ENCODE peak calls at places on chromosomes 16 and 17, in seven cellular contexts. I is AG10803, B is tibial artery, X is spleen, Q is left lung, U is LNCaP clone FGC, A is cardiac fibroblast. N is an unnamed sample.

GRCh38 chr16:14958970-14959369 is 15.9 kb upstream of the PDXDC1 start:
- DNase-seq in U (no peak), A (no peak), X (no peak), I (no peak), Q (no peak), B (no peak), N (no peak)

GRCh38 chr16:89315791-89316581 is 98.5 kb downstream of the ZNF778 start:
- DNase-seq in Q (peak), U (no peak), I (peak), A (peak), B (no peak), X (peak), N (peak)

GRCh38 chr17:28545787-28546415 is 6.5 kb downstream of the UNC119 start:
- DNase-seq in Q (no peak), X (peak), A (no peak), B (no peak), U (no peak), I (no peak), N (no peak)

GRCh38 chr17:61589990-61590389 is 1.0 kb downstream of the NACA2 start:
- DNase-seq in X (no peak), Q (no peak), A (no peak), I (no peak), B (no peak), U (no peak), N (no peak)

GRCh38 chr17:45896803-45897693 is 2.7 kb downstream of the MAPT start:
- DNase-seq in U (no peak), B (no peak), Q (no peak), I (no peak), A (no peak), X (no peak), N (no peak)

GRCh38 chr16:29908719-29909220 is 8.5 kb downstream of the ASPHD1 start:
- DNase-seq in A (no peak), X (no peak), I (no peak), B (no peak), Q (no peak), U (no peak), N (no peak)

GRCh38 chr17:163514-164103 is 17.8 kb downstream of the DOC2B start:
- DNase-seq in I (no peak), Q (no peak), U (no peak), B (no peak), A (no peak), X (no peak), N (no peak)

GRCh38 chr17:2797632-2798031 is 1.4 kb downstream of the RAP1GAP2 start:
- DNase-seq in I (no peak), Q (no peak), B (no peak), A (no peak), U (peak), X (peak), N (no peak)

GRCh38 chr16:65235339-65236177 is 113.7 kb upstream of the CDH11 start:
- DNase-seq in B (no peak), I (no peak), U (no peak), Q (no peak), X (no peak), A (no peak), N (no peak)

GRCh38 chr16:31072540-31073072 is 1.4 kb downstream of the ZNF668 start:
- DNase-seq in B (no peak), A (peak), Q (no peak), I (peak), U (peak), X (no peak), N (peak)

GRCh38 chr16:79093554-79093967 is 507.0 kb downstream of the MAF start:
- DNase-seq in X (peak), U (no peak), Q (peak), B (no peak), A (no peak), I (no peak), N (no peak)

GRCh38 chr16:77223184-77223583 is 24.0 kb downstream of the SYCE1L start:
- DNase-seq in X (no peak), A (no peak), U (no peak), Q (no peak), I (no peak), B (no peak), N (no peak)

GRCh38 chr16:86353185-86353584 is 157.1 kb upstream of the FOXF1 start:
- DNase-seq in B (no peak), Q (no peak), A (no peak), I (peak), U (no peak), X (no peak), N (no peak)

GRCh38 chr17:73069164-73069774 is 23.2 kb downstream of the SLC39A11 start:
- DNase-seq in A (no peak), U (no peak), B (no peak), I (peak), X (no peak), Q (no peak), N (no peak)

GRCh38 chr16:68792465-68793324 is 50.6 kb upstream of the TANGO6 start:
- DNase-seq in I (peak), Q (no peak), U (no peak), A (peak), X (no peak), B (no peak), N (peak)

GRCh38 chr17:80743181-80743771 is 198.6 kb downstream of the RPTOR start:
- DNase-seq in X (no peak), A (no peak), B (no peak), U (no peak), I (peak), Q (peak), N (no peak)

GRCh38 chr17:65173284-65173793 is 36.2 kb downstream of the RGS9 start:
- DNase-seq in X (peak), A (peak), B (no peak), U (no peak), I (peak), Q (no peak), N (peak)

GRCh38 chr16:27724491-27724878 is 174.5 kb downstream of the KATNIP start:
- DNase-seq in Q (no peak), A (peak), B (no peak), X (no peak), I (peak), U (peak), N (no peak)

GRCh38 chr17:58759522-58759921 is 3.9 kb downstream of the PPM1E start:
- DNase-seq in X (no peak), Q (no peak), U (no peak), A (no peak), I (no peak), B (no peak), N (no peak)

GRCh38 chr17:73643012-73643845 is 1.0 kb downstream of the SDK2 start:
- DNase-seq in Q (no peak), U (no peak), A (no peak), B (no peak), X (peak), I (no peak), N (no peak)

GRCh38 chr16:24700549-24701392 is 28.7 kb upstream of the TNRC6A start:
- DNase-seq in U (peak), I (peak), A (peak), Q (peak), B (peak), X (no peak), N (peak)

GRCh38 chr16:66344533-66345145 is 21.9 kb upstream of the CDH5 start:
- DNase-seq in B (no peak), U (no peak), Q (no peak), I (peak), A (peak), X (peak), N (peak)

GRCh38 chr17:67152824-67153223 is 92.2 kb downstream of the HELZ start:
- DNase-seq in U (no peak), Q (no peak), I (no peak), X (no peak), A (no peak), B (no peak), N (no peak)

GRCh38 chr17:65137076-65137935 is at the start of gene RGS9:
- DNase-seq in A (peak), I (peak), Q (peak), U (peak), B (peak), X (peak), N (peak)

GRCh38 chr16:3849751-3850543 is 30.6 kb downstream of the CREBBP start:
- DNase-seq in U (no peak), I (no peak), B (no peak), X (no peak), Q (no peak), A (no peak), N (no peak)

GRCh38 chr17:59149841-59150511 is 5.0 kb downstream of the SKA2 start:
- DNase-seq in Q (no peak), I (no peak), A (no peak), X (no peak), B (no peak), U (no peak), N (no peak)

DNA sequence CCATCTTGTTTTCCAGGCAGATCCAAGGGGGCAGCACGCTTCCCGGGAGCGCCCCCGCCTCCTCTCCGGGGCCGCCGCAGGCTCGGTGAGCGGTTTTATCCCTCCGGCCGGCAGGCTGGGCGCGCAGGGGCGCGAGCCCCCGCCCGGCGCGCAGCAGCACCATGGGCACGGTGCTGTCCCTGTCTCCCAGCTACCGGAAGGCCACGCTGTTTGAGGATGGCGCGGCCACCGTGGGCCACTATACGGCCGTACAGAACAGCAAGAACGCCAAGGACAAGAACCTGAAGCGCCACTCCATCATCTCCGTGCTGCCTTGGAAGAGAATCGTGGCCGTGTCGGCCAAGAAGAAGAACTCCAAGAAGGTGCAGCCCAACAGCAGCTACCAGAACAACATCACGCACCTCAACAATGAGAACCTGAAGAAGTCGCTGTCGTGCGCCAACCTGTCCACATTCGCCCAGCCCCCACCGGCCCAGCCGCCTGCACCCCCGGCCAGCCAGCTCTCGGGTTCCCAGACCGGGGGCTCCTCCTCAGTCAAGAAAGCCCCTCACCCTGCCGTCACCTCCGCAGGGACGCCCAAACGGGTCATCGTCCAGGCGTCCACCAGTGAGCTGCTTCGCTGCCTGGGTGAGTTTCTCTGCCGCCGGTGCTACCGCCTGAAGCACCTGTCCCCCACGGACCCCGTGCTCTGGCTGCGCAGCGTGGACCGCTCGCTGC is 825 bp downstream of the CDK5R1 start:
- DNase-seq in Q (no peak), B (no peak), X (peak), I (no peak), U (peak), A (peak), N (no peak)
- H3K4me3 ChIP-seq in Q (peak), B (peak), X (peak), I (peak), U (peak), A (peak), N (peak)

DNA sequence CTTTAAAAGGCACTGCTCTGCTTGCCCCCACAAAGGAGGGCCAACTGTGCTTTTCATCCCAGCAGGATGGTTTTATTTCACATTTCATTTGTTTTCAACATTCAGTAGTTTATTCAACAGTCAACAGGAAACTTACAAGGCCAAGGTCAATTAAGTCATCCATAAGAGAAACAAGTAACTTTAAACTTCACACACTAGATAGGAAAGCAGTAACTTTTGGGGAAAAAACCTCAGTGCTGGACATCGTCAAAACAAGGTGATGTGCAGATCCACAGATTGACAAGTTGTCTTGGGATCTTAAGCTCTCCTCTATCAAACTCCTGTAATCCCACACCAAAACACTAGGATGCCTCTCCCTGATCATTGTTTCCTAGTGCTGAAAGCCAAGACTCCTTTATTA is 18.5 kb downstream of the NFE2L1 start:
- DNase-seq in Q (no peak), X (no peak), U (no peak), A (no peak), I (no peak), B (no peak), N (no peak)
- TF ChIP-seq CTCF in Q (no peak), X (no peak), U (no peak), A (no peak), I (no peak), B (no peak), N (peak)

GRCh38 chr16:58464916-58465731 is 34.8 kb upstream of the NDRG4 start:
- DNase-seq in U (no peak), X (peak), Q (no peak), I (no peak), A (peak), B (no peak), N (peak)
- H3K4me3 ChIP-seq in U (no peak), X (peak), Q (peak), I (no peak), A (no peak), B (peak), N (peak)

DNA sequence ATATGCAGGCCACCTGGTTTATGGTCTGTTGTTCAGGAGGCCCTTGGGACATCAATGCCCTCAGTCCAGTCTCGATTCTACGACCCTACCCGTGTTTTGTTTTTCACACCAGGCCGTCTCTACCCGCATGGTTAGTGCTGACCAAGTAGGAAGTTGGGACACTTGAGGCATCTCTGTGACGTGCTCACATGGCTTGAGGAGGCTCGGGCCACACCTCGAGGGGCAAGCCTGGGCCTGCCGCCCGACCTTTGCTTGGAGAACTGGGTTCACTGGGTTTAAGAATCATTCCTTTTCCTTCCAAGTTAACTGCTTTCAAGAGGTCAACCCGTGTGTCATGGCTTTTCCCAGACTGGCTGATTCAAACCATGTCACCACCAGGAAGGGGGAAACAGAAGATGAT is 86.8 kb downstream of the CMIP start:
- DNase-seq in B (no peak), A (no peak), I (no peak), U (no peak), Q (peak), X (peak), N (no peak)
- TF ChIP-seq CTCF in B (no peak), A (no peak), I (no peak), U (no peak), Q (no peak), X (no peak), N (no peak)

DNA sequence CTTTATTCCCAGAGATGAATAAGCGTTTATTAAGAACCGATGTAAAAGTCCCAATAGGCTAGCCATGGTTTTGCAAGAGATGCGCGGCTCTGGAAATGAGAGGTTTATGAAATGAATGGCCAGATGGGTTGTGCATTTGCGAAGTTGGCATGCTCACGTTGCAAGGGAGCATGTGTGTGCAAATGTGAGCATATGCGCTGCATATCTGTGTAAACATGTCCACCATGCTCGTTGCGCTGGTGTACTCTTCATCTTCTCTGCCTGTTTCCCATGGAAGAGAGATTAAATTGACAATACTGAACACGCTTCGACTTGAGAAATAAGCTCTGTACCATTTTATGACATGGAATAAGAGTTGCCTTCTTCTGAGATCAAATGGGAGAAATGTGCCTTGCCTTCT is 848.5 kb upstream of the RBFOX1 start:
- DNase-seq in B (no peak), X (no peak), U (no peak), Q (no peak), I (no peak), A (no peak), N (no peak)
- H3K4me3 ChIP-seq in B (no peak), X (no peak), U (no peak), Q (no peak), I (no peak), A (no peak), N (no peak)